ENCODE peak calls at places on chromosome 10, in nine cellular contexts. V is neuronal stem cell; A is CD8-positive, alpha-beta memory T cell; I is HepG2; P is ascending aorta; S is Panc1; O is heart left ventricle; Q is effector memory CD4-positive, alpha-beta T cell; J is esophagus squamous epithelium. Y is an unnamed sample. For H3K9me3, the result is how much of the 10 kb centered on the place peaks cover.

GRCh38 chr10:25026463-25026862 is 10.1 kb downstream of the THNSL1 start:
- DNase-seq in Q (no peak), S (no peak), P (no peak), J (no peak), V (no peak), A (no peak), I (no peak), O (no peak), Y (no peak)

GRCh38 chr10:48453451-48454301 is 147.2 kb downstream of the MAPK8 start:
- DNase-seq in A (no peak), I (no peak), S (no peak), V (no peak), J (no peak), P (no peak), Q (no peak), O (no peak), Y (no peak)

GRCh38 chr10:94194256-94194655 is 168.5 kb downstream of the NOC3L start:
- DNase-seq in P (no peak), I (no peak), A (no peak), V (no peak), J (no peak), Q (no peak), S (no peak), O (no peak), Y (no peak)

GRCh38 chr10:104336829-104337526 is 1.3 kb downstream of the ITPRIP start:
- DNase-seq in O (no peak), S (no peak), P (no peak), J (no peak), Q (no peak), A (no peak), V (no peak), I (peak), Y (no peak)

GRCh38 chr10:21183025-21183424 is 285.9 kb upstream of the NEBL start:
- DNase-seq in A (no peak), S (no peak), I (no peak), Q (no peak), O (no peak), P (no peak), V (no peak), J (no peak), Y (no peak)

GRCh38 chr10:11687779-11688447 is 54.3 kb upstream of the ECHDC3 start:
- DNase-seq in A (no peak), O (no peak), J (no peak), P (no peak), Q (no peak), S (no peak), V (no peak), I (no peak), Y (no peak)

GRCh38 chr10:28808693-28809092 is 131.4 kb downstream of the BAMBI start:
- DNase-seq in P (no peak), Q (no peak), I (no peak), V (no peak), J (no peak), O (no peak), S (no peak), A (no peak), Y (no peak)

GRCh38 chr10:79472951-79473350 is 27.5 kb upstream of the ZCCHC24 start:
- DNase-seq in S (no peak), A (no peak), P (no peak), I (peak), J (no peak), O (no peak), V (no peak), Q (no peak), Y (no peak)

GRCh38 chr10:53331460-53331859 is 558.9 kb upstream of the MBL2 start:
- DNase-seq in Q (no peak), S (no peak), I (no peak), A (no peak), P (no peak), J (no peak), O (no peak), V (no peak), Y (no peak)

GRCh38 chr10:76031769-76032441 is 600.5 kb downstream of the LRMDA start:
- DNase-seq in V (no peak), O (no peak), Q (no peak), J (no peak), S (no peak), A (no peak), I (no peak), P (no peak), Y (no peak)

GRCh38 chr10:38163617-38164016 is 69.5 kb downstream of the ZNF37A start:
- DNase-seq in Q (no peak), I (no peak), S (no peak), J (no peak), A (no peak), V (no peak), O (no peak), P (no peak), Y (no peak)

GRCh38 chr10:38157270-38157685 is 63.1 kb downstream of the ZNF37A start:
- DNase-seq in S (no peak), I (no peak), A (no peak), O (no peak), J (no peak), V (no peak), P (no peak), Q (no peak), Y (no peak)

GRCh38 chr10:38156416-38157269 is 62.5 kb downstream of the ZNF37A start:
- DNase-seq in I (no peak), O (no peak), A (no peak), P (no peak), J (no peak), V (no peak), Q (no peak), S (no peak), Y (no peak)

GRCh38 chr10:38159007-38159406 is 64.9 kb downstream of the ZNF37A start:
- DNase-seq in A (no peak), I (no peak), P (no peak), O (no peak), V (no peak), S (no peak), J (no peak), Q (no peak), Y (no peak)
- H3K9me3 ChIP-seq in A (under half), I (under half), P (under half), O (under half), V (under half), S (under half), J (under half), Q (under half), Y (under half)

GRCh38 chr10:109105725-109106124 is 817.6 kb downstream of the XPNPEP1 start:
- DNase-seq in P (no peak), O (no peak), V (no peak), J (no peak), Q (no peak), S (no peak), I (no peak), A (no peak), Y (no peak)
- H3K9me3 ChIP-seq in P (under half), O (under half), V (under half), J (under half), Q (under half), S (under half), I (half or more), A (under half), Y (under half)

GRCh38 chr10:131766096-131766495 is 134.7 kb upstream of the PPP2R2D start:
- DNase-seq in S (no peak), I (no peak), O (no peak), Q (no peak), A (no peak), J (no peak), V (no peak), P (no peak), Y (no peak)

GRCh38 chr10:131760416-131761166 is 140.2 kb upstream of the PPP2R2D start:
- DNase-seq in A (no peak), P (no peak), S (no peak), V (peak), I (no peak), Q (no peak), J (no peak), O (no peak), Y (no peak)

GRCh38 chr10:131767716-131768115 is 133.1 kb upstream of the PPP2R2D start:
- DNase-seq in S (no peak), O (no peak), J (no peak), P (no peak), I (no peak), Q (no peak), V (no peak), A (no peak), Y (no peak)

GRCh38 chr10:131762789-131763696 is 137.8 kb upstream of the PPP2R2D start:
- DNase-seq in P (no peak), I (no peak), S (no peak), V (no peak), J (no peak), O (no peak), A (no peak), Q (no peak), Y (no peak)

DNA sequence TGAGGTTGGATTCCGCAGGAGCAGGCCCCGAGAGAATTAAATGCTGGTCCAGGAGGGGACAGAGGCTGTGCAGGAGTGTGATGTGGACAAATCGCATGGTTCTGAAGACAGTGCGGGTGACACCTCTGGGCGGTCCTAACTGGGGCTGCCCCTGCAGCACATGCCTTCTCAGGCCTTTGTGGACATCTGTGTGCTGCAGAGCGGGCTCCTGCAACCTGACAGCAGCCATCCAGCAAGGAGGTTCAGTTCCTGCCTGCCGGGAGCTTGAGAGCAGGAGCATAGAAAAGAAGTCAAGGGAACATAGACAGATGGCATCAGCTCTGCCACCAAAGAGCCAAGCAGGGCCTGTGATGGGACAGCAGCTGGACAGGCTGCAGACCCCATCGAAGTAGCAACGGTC is 135.9 kb upstream of the PPP2R2D start:
- DNase-seq in V (no peak), J (no peak), Q (no peak), A (no peak), S (no peak), I (no peak), P (no peak), O (no peak), Y (no peak)
- H3K9me3 ChIP-seq in V (under half), J (under half), Q (under half), A (under half), S (under half), I (under half), P (under half), O (under half), Y (under half)

DNA sequence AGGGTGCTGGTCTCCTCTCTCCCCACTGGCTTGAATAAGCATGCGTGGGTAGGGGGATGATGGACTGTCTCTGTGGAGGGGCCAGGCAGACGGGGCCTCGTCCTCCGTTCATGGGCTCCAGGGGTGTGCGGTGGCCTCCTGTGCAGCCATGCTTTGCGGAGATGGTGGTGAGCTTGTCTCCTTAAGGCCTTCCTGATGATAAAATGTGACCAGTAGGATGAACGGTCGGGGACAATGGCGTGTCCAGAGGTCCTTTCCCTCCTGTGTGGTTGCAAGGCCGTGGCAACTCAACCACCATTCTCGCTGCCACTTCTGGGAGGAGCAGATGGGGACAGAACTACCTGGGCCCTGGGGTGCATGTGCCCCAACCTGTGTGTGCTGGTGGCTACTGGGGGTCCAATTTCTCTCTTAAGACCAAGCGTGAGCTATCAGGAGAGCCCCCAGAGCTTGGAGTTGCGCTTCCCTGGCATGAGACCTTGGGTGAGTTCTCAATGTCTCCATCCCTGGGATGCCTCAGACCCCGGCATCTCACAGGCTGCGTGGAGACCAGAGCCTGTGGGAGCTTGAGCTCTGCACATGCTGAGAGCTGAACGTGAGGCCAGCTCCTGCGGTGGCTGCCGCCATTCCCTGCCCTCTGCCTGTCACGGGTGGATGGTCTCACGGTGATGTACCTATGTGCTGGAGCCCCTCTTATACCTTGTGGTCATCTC is 112.2 kb downstream of the INPP5A start:
- DNase-seq in A (no peak), O (no peak), J (no peak), Q (no peak), V (no peak), P (no peak), I (no peak), S (no peak), Y (no peak)
- H3K9me3 ChIP-seq in A (under half), O (under half), J (under half), Q (under half), V (under half), P (under half), I (under half), S (under half), Y (under half)

GRCh38 chr10:131700032-131700431 is 200.8 kb upstream of the PPP2R2D start:
- DNase-seq in O (no peak), S (no peak), J (no peak), Q (no peak), V (no peak), I (no peak), P (no peak), A (no peak), Y (no peak)
- H3K9me3 ChIP-seq in O (under half), S (under half), J (under half), Q (under half), V (under half), I (under half), P (under half), A (under half), Y (under half)

GRCh38 chr10:91689731-91690168 is 56.9 kb upstream of the PPP1R3C start:
- DNase-seq in Q (no peak), J (no peak), A (no peak), V (no peak), S (no peak), P (peak), O (no peak), I (no peak), Y (no peak)
- H3K9me3 ChIP-seq in Q (under half), J (under half), A (under half), V (under half), S (under half), P (under half), O (under half), I (under half), Y (under half)

DNA sequence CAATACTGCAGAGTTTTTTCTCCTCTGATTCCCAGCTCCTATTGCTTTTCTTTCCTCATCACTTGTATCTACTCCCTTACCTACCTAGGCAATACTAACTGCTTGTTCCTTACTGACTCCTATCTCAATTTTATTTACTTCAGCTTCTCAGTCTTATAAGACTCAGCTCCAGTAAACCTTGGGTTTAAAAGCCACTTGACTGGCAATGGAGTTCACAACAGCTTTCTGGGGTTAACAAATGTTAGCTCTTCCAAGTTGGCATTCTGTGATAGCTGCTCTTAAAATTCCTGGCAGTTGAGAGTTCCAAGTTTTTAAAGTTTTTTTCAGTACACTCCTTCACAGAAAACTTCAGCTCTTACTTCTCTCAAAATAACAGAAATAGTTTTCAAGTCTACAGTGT is 14.2 kb downstream of the ATAD1 start:
- DNase-seq in S (no peak), J (no peak), A (no peak), Q (no peak), I (no peak), O (no peak), P (no peak), V (no peak), Y (no peak)
- H3K9me3 ChIP-seq in S (under half), J (under half), A (under half), Q (under half), I (under half), O (under half), P (under half), V (under half), Y (under half)

DNA sequence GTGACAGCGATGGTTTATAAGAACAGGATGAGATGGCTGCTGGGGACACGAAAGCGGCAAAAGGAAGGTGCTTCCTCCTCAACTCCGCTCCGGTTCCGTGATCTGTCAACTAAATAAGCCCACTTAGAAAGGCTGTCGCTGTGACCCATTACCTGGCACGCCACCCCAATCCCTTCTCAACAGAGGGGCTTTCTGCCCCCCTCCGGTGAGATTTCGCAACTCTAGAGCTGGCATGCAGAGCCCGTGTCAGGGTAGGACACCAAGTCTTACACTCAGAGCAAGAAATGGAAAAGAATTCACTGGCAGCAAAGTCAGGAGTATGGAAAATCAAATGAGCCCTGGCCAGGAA is 66.4 kb downstream of the FGFR2 start:
- DNase-seq in V (no peak), S (no peak), O (no peak), J (no peak), Q (no peak), I (no peak), P (no peak), A (no peak), Y (no peak)
- H3K9me3 ChIP-seq in V (under half), S (under half), O (under half), J (under half), Q (under half), I (under half), P (under half), A (under half), Y (under half)

Y was measured in T-helper 17 cell.